ENCODE peak calls at places on chromosomes 2 and 18, in five cellular contexts. A is endothelial cell, C is HCT116, D is epithelial cell of esophagus, M is lower lobe of right lung. J is an unnamed sample.

GRCh38 chr2:67790622-67791021 is 272.2 kb downstream of the C1D start:
- DNase-seq in M (no peak), D (peak), C (no peak), A (no peak), J (no peak)

GRCh38 chr2:241069821-241070281 is 32.2 kb downstream of the MTERF4 start:
- DNase-seq in M (no peak), A (peak), D (no peak), C (no peak), J (no peak)

GRCh38 chr18:67402543-67402942 is 114.0 kb downstream of the DSEL start:
- DNase-seq in A (no peak), M (no peak), C (no peak), D (peak), J (no peak)

GRCh38 chr2:222930862-222931261 is 70.0 kb downstream of the ACSL3 start:
- DNase-seq in M (no peak), D (no peak), A (no peak), C (no peak), J (no peak)

GRCh38 chr2:3464401-3465005 is 54.8 kb downstream of the ADI1 start:
- DNase-seq in D (no peak), A (no peak), M (peak), C (no peak), J (no peak)

GRCh38 chr2:20573611-20574422 is 77.1 kb downstream of the HS1BP3 start:
- DNase-seq in C (no peak), A (no peak), D (no peak), M (no peak), J (no peak)

GRCh38 chr2:26412091-26412673 is 10.5 kb downstream of the DRC1 start:
- DNase-seq in M (no peak), D (no peak), A (no peak), C (no peak), J (no peak)

GRCh38 chr18:59699061-59699460 is 1.8 kb upstream of the CCBE1 start:
- DNase-seq in D (no peak), C (no peak), M (no peak), A (no peak), J (no peak)

GRCh38 chr2:79982445-79982844 is 322.1 kb downstream of the LRRTM1 start:
- DNase-seq in M (no peak), D (no peak), C (no peak), A (peak), J (no peak)

GRCh38 chr2:143148757-143149156 is 19.5 kb downstream of the ARHGAP15 start:
- DNase-seq in D (no peak), M (no peak), C (no peak), A (no peak), J (no peak)

GRCh38 chr2:227115761-227116160 is 48.2 kb downstream of the COL4A4 start:
- DNase-seq in M (no peak), D (no peak), A (no peak), C (no peak), J (no peak)

GRCh38 chr2:174544156-174544555 is 53.4 kb downstream of the WIPF1 start:
- DNase-seq in M (no peak), A (no peak), D (no peak), C (no peak), J (no peak)

GRCh38 chr18:27952741-27953140 is 224.2 kb downstream of the CDH2 start:
- DNase-seq in M (no peak), D (no peak), C (no peak), A (no peak), J (no peak)

GRCh38 chr2:138496096-138496651 is 5.4 kb upstream of the SPOPL start:
- DNase-seq in A (no peak), D (no peak), M (no peak), C (no peak), J (no peak)

GRCh38 chr18:77129150-77129551 is 3.4 kb downstream of the MBP start:
- DNase-seq in M (no peak), D (peak), A (no peak), C (no peak), J (no peak)

GRCh38 chr2:163778045-163778753 is 42.4 kb upstream of the FIGN start:
- DNase-seq in M (no peak), C (peak), A (no peak), D (peak), J (no peak)

GRCh38 chr18:650428-650858 is 7.0 kb upstream of the TYMS start:
- DNase-seq in D (no peak), M (no peak), A (no peak), C (no peak), J (no peak)

GRCh38 chr18:36700955-36701354 is 127.8 kb downstream of the TPGS2 start:
- DNase-seq in A (no peak), M (no peak), D (no peak), C (no peak), J (no peak)

GRCh38 chr2:239611222-239611795 is 210.5 kb upstream of the HDAC4 start:
- DNase-seq in D (no peak), M (no peak), A (no peak), C (no peak), J (peak)

GRCh38 chr2:20578895-20579825 is 71.7 kb downstream of the HS1BP3 start:
- DNase-seq in D (peak), M (peak), C (peak), A (peak), J (peak)

GRCh38 chr2:30527411-30527810 is 80.4 kb downstream of the LCLAT1 start:
- DNase-seq in A (no peak), M (no peak), C (no peak), D (no peak), J (no peak)

GRCh38 chr2:241546771-241547498 is 11.6 kb upstream of the BOK start:
- DNase-seq in A (peak), C (no peak), D (peak), M (no peak), J (no peak)

GRCh38 chr2:218406949-218407703 is 7.5 kb downstream of the CTDSP1 start:
- DNase-seq in M (peak), A (peak), C (no peak), D (peak), J (peak)

GRCh38 chr2:148615446-148615845 is 29.1 kb upstream of the EPC2 start:
- DNase-seq in M (no peak), A (peak), C (no peak), D (no peak), J (no peak)

GRCh38 chr2:172431428-172431827 is 4.0 kb downstream of the ITGA6 start:
- DNase-seq in A (no peak), D (no peak), M (peak), C (no peak), J (no peak)

GRCh38 chr18:475202-475624 is 25.3 kb downstream of the COLEC12 start:
- DNase-seq in D (no peak), A (peak), C (no peak), M (no peak), J (no peak)

GRCh38 chr2:112187805-112188596 is 49.8 kb downstream of the FBLN7 start:
- DNase-seq in D (peak), C (peak), M (no peak), A (no peak), J (no peak)

GRCh38 chr18:32612651-32613050 is 142.0 kb upstream of the GAREM1 start:
- DNase-seq in A (no peak), D (no peak), M (no peak), C (no peak), J (no peak)

GRCh38 chr2:25401307-25402021 is 59.7 kb upstream of the DNMT3A start:
- DNase-seq in A (no peak), C (no peak), D (no peak), M (no peak), J (no peak)

GRCh38 chr2:27799646-27800010 is 28.1 kb downstream of the MRPL33 start:
- DNase-seq in M (no peak), A (no peak), C (no peak), D (peak), J (no peak)

GRCh38 chr2:163723352-163723751 is 12.5 kb downstream of the FIGN start:
- DNase-seq in M (no peak), D (no peak), A (no peak), C (no peak), J (no peak)

GRCh38 chr2:167345559-167345958 is 457.3 kb downstream of the XIRP2 start:
- DNase-seq in D (no peak), C (no peak), M (no peak), A (no peak), J (no peak)

DNA sequence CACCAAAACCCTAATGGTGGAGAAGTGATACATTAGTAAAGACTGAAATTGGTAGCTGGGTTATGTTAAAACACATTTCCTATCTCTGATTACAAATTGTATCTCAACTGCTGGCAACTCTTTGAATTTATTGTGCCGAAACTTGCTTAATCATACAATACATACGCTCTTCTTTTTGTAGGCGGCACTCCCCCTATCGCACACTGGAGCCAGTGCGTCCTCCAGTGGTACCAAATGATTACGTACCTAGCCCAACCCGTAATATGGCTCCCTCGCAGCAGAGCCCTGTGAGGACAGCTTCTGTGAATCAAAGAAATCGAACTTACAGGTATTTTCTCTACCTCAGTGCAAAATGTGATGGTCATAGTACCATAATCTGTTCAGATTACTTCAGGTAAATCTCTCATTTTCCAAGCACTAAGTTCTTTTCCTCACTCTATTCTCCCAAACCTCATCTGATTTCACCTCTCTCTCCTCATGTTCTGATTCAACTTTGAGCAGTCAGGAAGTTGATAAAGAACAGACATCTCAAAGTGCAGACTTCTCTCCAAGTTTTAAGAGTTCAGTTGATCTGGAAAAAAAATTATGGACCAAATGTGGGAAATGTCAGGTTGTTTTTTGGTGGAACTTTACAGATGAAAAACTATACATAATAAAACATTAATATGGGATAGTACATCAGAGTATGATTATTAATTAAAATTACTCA is 66.5 kb downstream of the ABI2 start:
- DNase-seq in A (peak), M (no peak), C (no peak), D (no peak), J (no peak)
- TF ChIP-seq CTCF in A (peak), M (no peak), C (peak), D (no peak), J (no peak)

GRCh38 chr2:13252615-13253014 is 535.9 kb downstream of the TRIB2 start:
- DNase-seq in M (no peak), A (no peak), C (no peak), D (peak), J (no peak)
- TF ChIP-seq CTCF in M (no peak), A (no peak), C (no peak), D (no peak), J (no peak)

DNA sequence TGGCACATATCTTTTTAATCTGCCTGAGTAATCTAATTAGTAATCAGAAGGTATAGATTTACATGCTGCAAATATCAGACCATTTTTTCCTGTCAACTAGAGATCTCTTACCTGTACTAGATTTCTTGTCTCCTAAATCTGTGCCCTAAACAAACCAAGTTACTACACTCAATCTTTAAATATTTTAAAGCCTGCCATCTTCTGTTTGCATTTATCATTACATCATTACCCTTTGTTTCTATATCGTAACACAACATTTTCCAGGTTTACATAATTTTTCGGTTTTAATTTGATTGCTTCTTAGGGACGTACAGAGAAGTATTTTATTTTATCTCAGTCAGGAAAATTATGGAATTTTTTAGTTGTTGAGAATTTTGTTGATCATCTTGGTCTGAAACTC is 25.7 kb downstream of the PSMA8 start:
- DNase-seq in C (peak), A (no peak), D (peak), M (no peak), J (no peak)
- TF ChIP-seq CTCF in C (peak), A (no peak), D (peak), M (no peak), J (peak)

DNA sequence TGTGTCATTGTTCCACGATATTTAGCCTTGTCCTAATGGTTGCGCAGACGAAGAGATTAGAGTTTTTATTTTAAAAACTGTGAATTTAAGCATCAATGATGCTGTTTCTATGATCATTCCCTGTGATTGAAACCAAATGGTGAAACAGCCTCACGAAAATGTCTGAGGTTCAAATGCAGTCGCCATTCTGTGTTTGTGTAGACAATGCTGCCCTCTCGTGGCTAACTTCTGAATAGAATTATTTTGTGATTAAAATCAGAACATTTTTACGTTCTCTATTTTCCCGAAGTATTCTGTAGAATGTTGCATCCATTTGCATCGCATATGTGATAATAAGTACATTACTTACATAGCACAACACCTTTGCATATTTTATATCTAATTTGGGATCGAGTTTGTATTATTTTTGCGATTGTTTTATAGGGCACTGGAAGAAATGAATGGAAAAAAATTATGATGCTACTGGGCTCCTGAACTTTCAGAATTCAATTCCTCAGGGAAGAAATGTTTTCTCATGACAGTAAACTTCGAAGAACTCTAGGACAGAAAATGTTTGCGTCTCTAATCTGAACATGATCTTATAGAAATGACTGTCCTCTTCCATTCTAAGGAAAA is 54.8 kb upstream of the CREB1 start:
- DNase-seq in A (peak), D (peak), C (peak), M (no peak), J (no peak)
- TF ChIP-seq CTCF in A (peak), D (peak), C (peak), M (peak), J (peak)

DNA sequence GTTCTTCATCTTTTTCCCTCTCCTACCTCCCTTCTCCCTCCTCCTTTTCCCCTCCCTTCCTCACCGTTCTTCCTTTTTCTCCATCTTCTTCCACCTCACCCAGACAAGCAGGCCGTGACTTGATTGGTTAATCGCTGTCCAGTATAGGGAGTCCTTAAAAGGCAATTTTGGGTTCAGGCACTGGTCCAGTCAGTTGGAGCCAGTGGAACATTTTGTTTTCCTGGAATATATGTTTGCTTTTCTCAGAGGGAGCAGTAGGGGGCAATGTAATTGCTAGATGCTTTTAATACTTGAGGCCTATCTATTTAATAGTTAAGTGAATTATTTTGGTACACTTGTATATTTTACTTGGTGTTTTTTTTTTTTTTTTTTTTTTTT is 15.0 kb downstream of the ELAC1 start:
- DNase-seq in A (no peak), C (no peak), M (no peak), D (no peak), J (no peak)
- TF ChIP-seq CTCF in A (peak), C (no peak), M (no peak), D (no peak), J (no peak)

DNA sequence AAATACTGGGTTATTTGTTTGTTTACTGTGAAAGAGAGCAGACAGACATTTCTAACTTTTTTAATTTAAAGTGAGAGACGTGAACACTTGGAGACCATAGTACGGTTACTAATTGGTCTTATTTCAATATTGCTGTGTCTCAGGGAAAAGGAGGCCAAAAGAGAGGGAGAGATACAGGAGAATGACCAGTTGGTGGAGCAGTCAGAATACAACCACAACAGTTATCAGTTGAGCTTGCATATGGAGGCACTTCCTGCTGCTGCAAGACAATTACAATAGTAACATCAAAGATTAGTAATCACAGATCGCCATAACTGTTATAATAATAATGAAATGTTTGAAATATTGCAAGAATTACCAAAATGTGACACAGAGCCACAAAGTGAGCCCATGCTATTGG is 58.2 kb downstream of the TWSG1 start:
- DNase-seq in D (peak), M (no peak), A (no peak), C (no peak), J (no peak)
- TF ChIP-seq CTCF in D (peak), M (no peak), A (no peak), C (no peak), J (no peak)

GRCh38 chr18:74337155-74337911 is 21.7 kb downstream of the C18orf63 start:
- DNase-seq in D (no peak), A (no peak), M (no peak), C (no peak), J (no peak)

GRCh38 chr18:74336656-74337055 is 21.0 kb downstream of the C18orf63 start:
- DNase-seq in D (no peak), C (no peak), A (no peak), M (no peak), J (no peak)

GRCh38 chr18:74337912-74338309 is 22.3 kb downstream of the C18orf63 start:
- DNase-seq in M (no peak), C (no peak), A (no peak), D (no peak), J (no peak)

GRCh38 chr18:74346206-74346605 is 30.6 kb downstream of the C18orf63 start:
- DNase-seq in M (no peak), D (no peak), C (no peak), A (no peak), J (no peak)

DNA sequence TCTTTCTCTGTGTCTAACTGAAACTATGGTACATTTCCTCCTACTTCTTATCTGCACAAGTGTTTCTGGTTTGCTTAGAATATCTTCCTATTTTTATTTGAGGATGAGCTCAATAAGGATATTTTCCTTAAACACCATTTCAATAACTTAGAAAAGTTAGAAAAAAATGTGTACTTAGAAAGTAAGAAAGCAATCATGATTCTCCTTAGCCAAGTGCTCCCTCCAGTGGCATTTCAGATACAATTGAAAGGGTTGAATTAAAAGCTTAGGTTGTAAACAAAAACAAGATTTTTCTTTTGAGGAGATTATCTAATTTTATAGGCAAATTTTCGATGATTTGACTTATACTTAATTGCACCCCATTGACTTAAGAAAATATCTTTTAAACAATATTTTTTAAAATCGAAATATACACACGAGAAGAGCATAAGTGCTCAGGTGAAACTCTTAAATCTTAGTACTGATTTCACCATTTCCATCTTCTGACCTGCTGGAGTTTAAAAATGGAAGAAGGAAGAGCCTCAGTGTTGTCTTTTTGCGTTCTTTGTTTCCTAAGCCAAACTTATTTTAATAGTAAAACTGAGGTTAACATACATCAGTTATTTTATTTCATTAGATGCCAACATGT is 26.9 kb downstream of the C18orf63 start:
- DNase-seq in A (peak), M (no peak), D (peak), C (peak), J (no peak)
- TF ChIP-seq CTCF in A (peak), M (peak), D (peak), C (peak), J (peak)

DNA sequence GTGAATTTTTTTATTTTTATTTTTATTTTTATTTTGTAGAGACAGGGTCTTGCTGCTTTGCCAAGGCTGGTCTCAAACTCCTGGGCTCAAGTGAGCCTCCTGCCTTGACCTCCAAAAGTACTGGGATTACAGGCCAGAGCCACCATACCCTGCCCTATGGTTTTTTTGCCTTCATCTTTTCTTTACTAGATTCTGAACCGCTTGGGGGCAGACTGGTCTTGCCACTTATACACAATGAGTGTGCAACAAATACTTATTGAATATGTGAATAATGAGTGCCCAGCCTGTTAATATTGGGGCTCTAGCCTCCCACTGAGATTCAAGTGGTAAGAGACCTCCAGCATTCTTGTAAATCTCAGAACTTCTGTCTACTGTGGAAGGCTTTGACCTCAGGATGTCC is 3.9 kb downstream of the NCK2 start:
- DNase-seq in C (no peak), D (peak), M (no peak), A (no peak), J (no peak)
- TF ChIP-seq CTCF in C (no peak), D (peak), M (no peak), A (no peak), J (no peak)

J was measured in CD14-positive monocyte.